ENCODE peak calls at places on chromosomes 13 and 19, in ten cellular contexts. One of them, this sample, is unnamed.

GRCh38 chr13:112968380-112968909 is 569 bp upstream of the MCF2L start:
- DNase-seq in DMS79 treated with DMSO at 0.1 percent for 48 hours: peak
- DNase-seq in left colon: peak
- DNase-seq in T-helper 17 cell: peak
- DNase-seq in neural progenitor cell: peak
- DNase-seq in uterus: no peak
- DNase-seq in activated naive CD8-positive, alpha-beta T cell treated with anti-CD3 and anti-CD28 coated beads for 36 hours: peak
- DNase-seq in NCI-H1436 treated with DMSO at 0.1 percent for 48 hours: no peak
- DNase-seq in MV-4-11: no peak
- DNase-seq in stimulated activated naive CD4-positive, alpha-beta T cell: peak
- DNase-seq in this sample: no peak

GRCh38 chr13:50340566-50341287 is 325.5 kb downstream of the KCNRG start:
- DNase-seq in left colon: no peak
- DNase-seq in uterus: no peak
- DNase-seq in MV-4-11: no peak
- DNase-seq in DMS79 treated with DMSO at 0.1 percent for 48 hours: no peak
- DNase-seq in neural progenitor cell: peak
- DNase-seq in stimulated activated naive CD4-positive, alpha-beta T cell: no peak
- DNase-seq in T-helper 17 cell: no peak
- DNase-seq in NCI-H1436 treated with DMSO at 0.1 percent for 48 hours: no peak
- DNase-seq in activated naive CD8-positive, alpha-beta T cell treated with anti-CD3 and anti-CD28 coated beads for 36 hours: no peak
- DNase-seq in this sample: peak

GRCh38 chr19:19563348-19563848 is 25.3 kb downstream of the CILP2 start:
- DNase-seq in MV-4-11: no peak
- DNase-seq in uterus: no peak
- DNase-seq in NCI-H1436 treated with DMSO at 0.1 percent for 48 hours: no peak
- DNase-seq in left colon: no peak
- DNase-seq in stimulated activated naive CD4-positive, alpha-beta T cell: no peak
- DNase-seq in DMS79 treated with DMSO at 0.1 percent for 48 hours: no peak
- DNase-seq in neural progenitor cell: no peak
- DNase-seq in T-helper 17 cell: no peak
- DNase-seq in activated naive CD8-positive, alpha-beta T cell treated with anti-CD3 and anti-CD28 coated beads for 36 hours: no peak
- DNase-seq in this sample: no peak

GRCh38 chr13:43544011-43544410 is 242.8 kb downstream of the ENOX1 start:
- DNase-seq in uterus: peak
- DNase-seq in T-helper 17 cell: no peak
- DNase-seq in left colon: peak
- DNase-seq in MV-4-11: no peak
- DNase-seq in activated naive CD8-positive, alpha-beta T cell treated with anti-CD3 and anti-CD28 coated beads for 36 hours: no peak
- DNase-seq in stimulated activated naive CD4-positive, alpha-beta T cell: no peak
- DNase-seq in NCI-H1436 treated with DMSO at 0.1 percent for 48 hours: no peak
- DNase-seq in neural progenitor cell: no peak
- DNase-seq in DMS79 treated with DMSO at 0.1 percent for 48 hours: no peak
- DNase-seq in this sample: peak

GRCh38 chr13:25384747-25385270 is 13.0 kb downstream of the ATP8A2 start:
- DNase-seq in neural progenitor cell: no peak
- DNase-seq in uterus: no peak
- DNase-seq in MV-4-11: peak
- DNase-seq in NCI-H1436 treated with DMSO at 0.1 percent for 48 hours: no peak
- DNase-seq in DMS79 treated with DMSO at 0.1 percent for 48 hours: no peak
- DNase-seq in left colon: no peak
- DNase-seq in activated naive CD8-positive, alpha-beta T cell treated with anti-CD3 and anti-CD28 coated beads for 36 hours: no peak
- DNase-seq in T-helper 17 cell: no peak
- DNase-seq in stimulated activated naive CD4-positive, alpha-beta T cell: no peak
- DNase-seq in this sample: no peak

GRCh38 chr19:10871711-10872550 is 578 bp downstream of the CARM1 start:
- DNase-seq in MV-4-11: no peak
- DNase-seq in left colon: peak
- DNase-seq in DMS79 treated with DMSO at 0.1 percent for 48 hours: no peak
- DNase-seq in activated naive CD8-positive, alpha-beta T cell treated with anti-CD3 and anti-CD28 coated beads for 36 hours: peak
- DNase-seq in neural progenitor cell: peak
- DNase-seq in uterus: peak
- DNase-seq in NCI-H1436 treated with DMSO at 0.1 percent for 48 hours: no peak
- DNase-seq in stimulated activated naive CD4-positive, alpha-beta T cell: peak
- DNase-seq in T-helper 17 cell: no peak
- DNase-seq in this sample: no peak

GRCh38 chr19:57830071-57830602 is at the start of gene ZNF587B:
- DNase-seq in left colon: no peak
- DNase-seq in DMS79 treated with DMSO at 0.1 percent for 48 hours: no peak
- DNase-seq in activated naive CD8-positive, alpha-beta T cell treated with anti-CD3 and anti-CD28 coated beads for 36 hours: peak
- DNase-seq in NCI-H1436 treated with DMSO at 0.1 percent for 48 hours: no peak
- DNase-seq in T-helper 17 cell: no peak
- DNase-seq in stimulated activated naive CD4-positive, alpha-beta T cell: peak
- DNase-seq in uterus: peak
- DNase-seq in MV-4-11: peak
- DNase-seq in neural progenitor cell: peak
- DNase-seq in this sample: peak

GRCh38 chr13:23018143-23018542 is 162.6 kb upstream of the SGCG start:
- DNase-seq in DMS79 treated with DMSO at 0.1 percent for 48 hours: no peak
- DNase-seq in uterus: no peak
- DNase-seq in NCI-H1436 treated with DMSO at 0.1 percent for 48 hours: no peak
- DNase-seq in left colon: no peak
- DNase-seq in neural progenitor cell: no peak
- DNase-seq in T-helper 17 cell: no peak
- DNase-seq in MV-4-11: no peak
- DNase-seq in activated naive CD8-positive, alpha-beta T cell treated with anti-CD3 and anti-CD28 coated beads for 36 hours: no peak
- DNase-seq in stimulated activated naive CD4-positive, alpha-beta T cell: no peak
- DNase-seq in this sample: no peak

GRCh38 chr13:26227396-26227971 is 5.4 kb upstream of the RNF6 start:
- DNase-seq in stimulated activated naive CD4-positive, alpha-beta T cell: no peak
- DNase-seq in neural progenitor cell: no peak
- DNase-seq in DMS79 treated with DMSO at 0.1 percent for 48 hours: no peak
- DNase-seq in NCI-H1436 treated with DMSO at 0.1 percent for 48 hours: no peak
- DNase-seq in left colon: no peak
- DNase-seq in MV-4-11: no peak
- DNase-seq in uterus: no peak
- DNase-seq in activated naive CD8-positive, alpha-beta T cell treated with anti-CD3 and anti-CD28 coated beads for 36 hours: no peak
- DNase-seq in T-helper 17 cell: no peak
- DNase-seq in this sample: no peak

GRCh38 chr19:19268453-19269385 is 4.4 kb downstream of the TM6SF2 start:
- DNase-seq in T-helper 17 cell: no peak
- DNase-seq in NCI-H1436 treated with DMSO at 0.1 percent for 48 hours: no peak
- DNase-seq in DMS79 treated with DMSO at 0.1 percent for 48 hours: no peak
- DNase-seq in neural progenitor cell: no peak
- DNase-seq in MV-4-11: no peak
- DNase-seq in uterus: no peak
- DNase-seq in activated naive CD8-positive, alpha-beta T cell treated with anti-CD3 and anti-CD28 coated beads for 36 hours: no peak
- DNase-seq in stimulated activated naive CD4-positive, alpha-beta T cell: no peak
- DNase-seq in left colon: no peak
- DNase-seq in this sample: no peak

GRCh38 chr19:49361438-49362047 is 673 bp downstream of the TEAD2 start:
- DNase-seq in left colon: peak
- DNase-seq in stimulated activated naive CD4-positive, alpha-beta T cell: no peak
- DNase-seq in uterus: peak
- DNase-seq in MV-4-11: no peak
- DNase-seq in activated naive CD8-positive, alpha-beta T cell treated with anti-CD3 and anti-CD28 coated beads for 36 hours: no peak
- DNase-seq in T-helper 17 cell: no peak
- DNase-seq in NCI-H1436 treated with DMSO at 0.1 percent for 48 hours: no peak
- DNase-seq in DMS79 treated with DMSO at 0.1 percent for 48 hours: peak
- DNase-seq in neural progenitor cell: peak
- DNase-seq in this sample: peak

GRCh38 chr19:48353682-48354081 is 10.1 kb downstream of the TMEM143 start:
- DNase-seq in T-helper 17 cell: no peak
- DNase-seq in stimulated activated naive CD4-positive, alpha-beta T cell: no peak
- DNase-seq in NCI-H1436 treated with DMSO at 0.1 percent for 48 hours: no peak
- DNase-seq in DMS79 treated with DMSO at 0.1 percent for 48 hours: no peak
- DNase-seq in activated naive CD8-positive, alpha-beta T cell treated with anti-CD3 and anti-CD28 coated beads for 36 hours: no peak
- DNase-seq in uterus: no peak
- DNase-seq in neural progenitor cell: no peak
- DNase-seq in MV-4-11: peak
- DNase-seq in left colon: no peak
- DNase-seq in this sample: no peak

GRCh38 chr19:5141278-5141925 is 172.5 kb downstream of the KDM4B start:
- DNase-seq in stimulated activated naive CD4-positive, alpha-beta T cell: no peak
- DNase-seq in MV-4-11: no peak
- DNase-seq in DMS79 treated with DMSO at 0.1 percent for 48 hours: peak
- DNase-seq in T-helper 17 cell: no peak
- DNase-seq in left colon: no peak
- DNase-seq in uterus: no peak
- DNase-seq in activated naive CD8-positive, alpha-beta T cell treated with anti-CD3 and anti-CD28 coated beads for 36 hours: no peak
- DNase-seq in neural progenitor cell: no peak
- DNase-seq in NCI-H1436 treated with DMSO at 0.1 percent for 48 hours: no peak
- DNase-seq in this sample: peak

GRCh38 chr19:17125052-17125727 is 49.6 kb downstream of the MYO9B start:
- DNase-seq in neural progenitor cell: no peak
- DNase-seq in DMS79 treated with DMSO at 0.1 percent for 48 hours: no peak
- DNase-seq in T-helper 17 cell: no peak
- DNase-seq in stimulated activated naive CD4-positive, alpha-beta T cell: peak
- DNase-seq in left colon: no peak
- DNase-seq in MV-4-11: no peak
- DNase-seq in NCI-H1436 treated with DMSO at 0.1 percent for 48 hours: no peak
- DNase-seq in uterus: no peak
- DNase-seq in activated naive CD8-positive, alpha-beta T cell treated with anti-CD3 and anti-CD28 coated beads for 36 hours: no peak
- DNase-seq in this sample: no peak

GRCh38 chr13:110600980-110601379 is 14.4 kb upstream of the NAXD start:
- DNase-seq in NCI-H1436 treated with DMSO at 0.1 percent for 48 hours: no peak
- DNase-seq in T-helper 17 cell: no peak
- DNase-seq in MV-4-11: no peak
- DNase-seq in DMS79 treated with DMSO at 0.1 percent for 48 hours: no peak
- DNase-seq in activated naive CD8-positive, alpha-beta T cell treated with anti-CD3 and anti-CD28 coated beads for 36 hours: no peak
- DNase-seq in stimulated activated naive CD4-positive, alpha-beta T cell: no peak
- DNase-seq in left colon: no peak
- DNase-seq in uterus: no peak
- DNase-seq in neural progenitor cell: no peak
- DNase-seq in this sample: no peak

GRCh38 chr13:104021806-104022397 is 955.7 kb upstream of the SLC10A2 start:
- DNase-seq in NCI-H1436 treated with DMSO at 0.1 percent for 48 hours: no peak
- DNase-seq in left colon: no peak
- DNase-seq in activated naive CD8-positive, alpha-beta T cell treated with anti-CD3 and anti-CD28 coated beads for 36 hours: no peak
- DNase-seq in neural progenitor cell: no peak
- DNase-seq in DMS79 treated with DMSO at 0.1 percent for 48 hours: no peak
- DNase-seq in uterus: no peak
- DNase-seq in T-helper 17 cell: no peak
- DNase-seq in MV-4-11: no peak
- DNase-seq in stimulated activated naive CD4-positive, alpha-beta T cell: no peak
- DNase-seq in this sample: no peak

GRCh38 chr19:16254851-16255408 is 57.2 kb downstream of the AP1M1 start:
- DNase-seq in stimulated activated naive CD4-positive, alpha-beta T cell: no peak
- DNase-seq in activated naive CD8-positive, alpha-beta T cell treated with anti-CD3 and anti-CD28 coated beads for 36 hours: no peak
- DNase-seq in left colon: no peak
- DNase-seq in neural progenitor cell: no peak
- DNase-seq in NCI-H1436 treated with DMSO at 0.1 percent for 48 hours: no peak
- DNase-seq in MV-4-11: no peak
- DNase-seq in uterus: no peak
- DNase-seq in DMS79 treated with DMSO at 0.1 percent for 48 hours: no peak
- DNase-seq in T-helper 17 cell: no peak
- DNase-seq in this sample: no peak

GRCh38 chr13:61664821-61665705 is 249.4 kb upstream of the PCDH20 start:
- DNase-seq in activated naive CD8-positive, alpha-beta T cell treated with anti-CD3 and anti-CD28 coated beads for 36 hours: no peak
- DNase-seq in left colon: no peak
- DNase-seq in NCI-H1436 treated with DMSO at 0.1 percent for 48 hours: no peak
- DNase-seq in uterus: no peak
- DNase-seq in T-helper 17 cell: no peak
- DNase-seq in stimulated activated naive CD4-positive, alpha-beta T cell: no peak
- DNase-seq in MV-4-11: no peak
- DNase-seq in DMS79 treated with DMSO at 0.1 percent for 48 hours: no peak
- DNase-seq in neural progenitor cell: no peak
- DNase-seq in this sample: no peak

GRCh38 chr19:43872547-43873336 is 45.6 kb downstream of the ZNF283 start:
- DNase-seq in DMS79 treated with DMSO at 0.1 percent for 48 hours: no peak
- DNase-seq in activated naive CD8-positive, alpha-beta T cell treated with anti-CD3 and anti-CD28 coated beads for 36 hours: no peak
- DNase-seq in uterus: no peak
- DNase-seq in T-helper 17 cell: no peak
- DNase-seq in neural progenitor cell: no peak
- DNase-seq in stimulated activated naive CD4-positive, alpha-beta T cell: no peak
- DNase-seq in NCI-H1436 treated with DMSO at 0.1 percent for 48 hours: no peak
- DNase-seq in left colon: no peak
- DNase-seq in MV-4-11: no peak
- DNase-seq in this sample: peak

GRCh38 chr13:111372651-111373425 is 52.4 kb downstream of the TEX29 start:
- DNase-seq in MV-4-11: no peak
- DNase-seq in NCI-H1436 treated with DMSO at 0.1 percent for 48 hours: no peak
- DNase-seq in uterus: no peak
- DNase-seq in left colon: no peak
- DNase-seq in stimulated activated naive CD4-positive, alpha-beta T cell: peak
- DNase-seq in T-helper 17 cell: no peak
- DNase-seq in DMS79 treated with DMSO at 0.1 percent for 48 hours: no peak
- DNase-seq in neural progenitor cell: no peak
- DNase-seq in activated naive CD8-positive, alpha-beta T cell treated with anti-CD3 and anti-CD28 coated beads for 36 hours: peak
- DNase-seq in this sample: no peak

GRCh38 chr13:74444161-74444571 is 310.0 kb upstream of the KLF12 start:
- DNase-seq in DMS79 treated with DMSO at 0.1 percent for 48 hours: no peak
- DNase-seq in uterus: no peak
- DNase-seq in activated naive CD8-positive, alpha-beta T cell treated with anti-CD3 and anti-CD28 coated beads for 36 hours: no peak
- DNase-seq in T-helper 17 cell: no peak
- DNase-seq in neural progenitor cell: no peak
- DNase-seq in left colon: no peak
- DNase-seq in MV-4-11: no peak
- DNase-seq in NCI-H1436 treated with DMSO at 0.1 percent for 48 hours: no peak
- DNase-seq in stimulated activated naive CD4-positive, alpha-beta T cell: no peak
- DNase-seq in this sample: no peak

GRCh38 chr13:49604570-49604969 is 19.2 kb upstream of the RCBTB1 start:
- DNase-seq in stimulated activated naive CD4-positive, alpha-beta T cell: no peak
- DNase-seq in NCI-H1436 treated with DMSO at 0.1 percent for 48 hours: no peak
- DNase-seq in activated naive CD8-positive, alpha-beta T cell treated with anti-CD3 and anti-CD28 coated beads for 36 hours: no peak
- DNase-seq in DMS79 treated with DMSO at 0.1 percent for 48 hours: no peak
- DNase-seq in left colon: no peak
- DNase-seq in uterus: no peak
- DNase-seq in T-helper 17 cell: no peak
- DNase-seq in MV-4-11: no peak
- DNase-seq in neural progenitor cell: no peak
- DNase-seq in this sample: no peak

GRCh38 chr19:36086326-36086725 is 24.6 kb upstream of the OVOL3 start:
- DNase-seq in left colon: no peak
- DNase-seq in NCI-H1436 treated with DMSO at 0.1 percent for 48 hours: no peak
- DNase-seq in MV-4-11: no peak
- DNase-seq in stimulated activated naive CD4-positive, alpha-beta T cell: no peak
- DNase-seq in neural progenitor cell: no peak
- DNase-seq in activated naive CD8-positive, alpha-beta T cell treated with anti-CD3 and anti-CD28 coated beads for 36 hours: no peak
- DNase-seq in uterus: no peak
- DNase-seq in DMS79 treated with DMSO at 0.1 percent for 48 hours: no peak
- DNase-seq in T-helper 17 cell: no peak
- DNase-seq in this sample: no peak

GRCh38 chr13:22926176-22927007 is 254.4 kb upstream of the SGCG start:
- DNase-seq in left colon: peak
- DNase-seq in T-helper 17 cell: no peak
- DNase-seq in uterus: peak
- DNase-seq in activated naive CD8-positive, alpha-beta T cell treated with anti-CD3 and anti-CD28 coated beads for 36 hours: no peak
- DNase-seq in MV-4-11: no peak
- DNase-seq in neural progenitor cell: peak
- DNase-seq in stimulated activated naive CD4-positive, alpha-beta T cell: no peak
- DNase-seq in DMS79 treated with DMSO at 0.1 percent for 48 hours: no peak
- DNase-seq in NCI-H1436 treated with DMSO at 0.1 percent for 48 hours: no peak
- DNase-seq in this sample: no peak

GRCh38 chr13:34933349-34933748 is 8.7 kb upstream of the NBEA start:
- DNase-seq in stimulated activated naive CD4-positive, alpha-beta T cell: no peak
- DNase-seq in MV-4-11: no peak
- DNase-seq in T-helper 17 cell: no peak
- DNase-seq in uterus: no peak
- DNase-seq in neural progenitor cell: no peak
- DNase-seq in left colon: no peak
- DNase-seq in activated naive CD8-positive, alpha-beta T cell treated with anti-CD3 and anti-CD28 coated beads for 36 hours: no peak
- DNase-seq in NCI-H1436 treated with DMSO at 0.1 percent for 48 hours: no peak
- DNase-seq in DMS79 treated with DMSO at 0.1 percent for 48 hours: peak
- DNase-seq in this sample: no peak

GRCh38 chr19:5977222-5977784 is 637 bp downstream of the RANBP3 start:
- DNase-seq in DMS79 treated with DMSO at 0.1 percent for 48 hours: no peak
- DNase-seq in left colon: no peak
- DNase-seq in activated naive CD8-positive, alpha-beta T cell treated with anti-CD3 and anti-CD28 coated beads for 36 hours: no peak
- DNase-seq in stimulated activated naive CD4-positive, alpha-beta T cell: no peak
- DNase-seq in NCI-H1436 treated with DMSO at 0.1 percent for 48 hours: no peak
- DNase-seq in MV-4-11: no peak
- DNase-seq in uterus: no peak
- DNase-seq in T-helper 17 cell: no peak
- DNase-seq in neural progenitor cell: no peak
- DNase-seq in this sample: no peak

GRCh38 chr19:4471400-4472173 is 510 bp upstream of the HDGFL2 start:
- DNase-seq in NCI-H1436 treated with DMSO at 0.1 percent for 48 hours: peak
- DNase-seq in T-helper 17 cell: peak
- DNase-seq in MV-4-11: peak
- DNase-seq in activated naive CD8-positive, alpha-beta T cell treated with anti-CD3 and anti-CD28 coated beads for 36 hours: peak
- DNase-seq in DMS79 treated with DMSO at 0.1 percent for 48 hours: peak
- DNase-seq in uterus: peak
- DNase-seq in left colon: peak
- DNase-seq in neural progenitor cell: peak
- DNase-seq in stimulated activated naive CD4-positive, alpha-beta T cell: peak
- DNase-seq in this sample: peak

GRCh38 chr19:30066781-30067759 is 125.0 kb downstream of the URI1 start:
- DNase-seq in MV-4-11: no peak
- DNase-seq in neural progenitor cell: no peak
- DNase-seq in NCI-H1436 treated with DMSO at 0.1 percent for 48 hours: no peak
- DNase-seq in DMS79 treated with DMSO at 0.1 percent for 48 hours: no peak
- DNase-seq in T-helper 17 cell: no peak
- DNase-seq in stimulated activated naive CD4-positive, alpha-beta T cell: no peak
- DNase-seq in activated naive CD8-positive, alpha-beta T cell treated with anti-CD3 and anti-CD28 coated beads for 36 hours: no peak
- DNase-seq in uterus: no peak
- DNase-seq in left colon: peak
- DNase-seq in this sample: no peak